ENCODE peak calls at places on chromosomes 4 and X, in six cellular contexts. Q is left cardiac atrium; I is stimulated activated naive CD8-positive, alpha-beta T cell treated with anti-CD3 and anti-CD28 coated beads, Interleukin-15, amount 100 ng/mL, for 72 hours; J is osteocyte; L is activated CD8-positive, alpha-beta memory T cell treated with anti-CD3 and anti-CD28 coated beads for 24 hours; K is aorta. D is an unnamed sample.

GRCh38 chr4:184450743-184451142 is 23.6 kb downstream of the IRF2 start:
- DNase-seq in L (no peak), I (no peak), J (no peak), K (no peak), Q (no peak), D (no peak)

GRCh38 chr4:4420421-4420820 is 33.5 kb downstream of the NSG1 start:
- DNase-seq in L (peak; percentile 46), I (no peak), J (peak; percentile 74), Q (no peak), K (no peak), D (no peak)

GRCh38 chrX:13898084-13898483 is 81.2 kb upstream of the GPM6B start:
- DNase-seq in J (no peak), Q (peak; percentile 32), L (no peak), I (no peak), K (no peak), D (peak; percentile 26)

GRCh38 chr4:1253831-1254230 is 4.9 kb upstream of the CTBP1 start:
- DNase-seq in I (no peak), J (no peak), L (peak; percentile 61), Q (no peak), K (no peak), D (no peak)

GRCh38 chrX:17046478-17047097 is 100.1 kb downstream of the REPS2 start:
- DNase-seq in Q (peak; percentile 47), I (peak; percentile 15), K (peak; percentile 52), J (no peak), L (peak; percentile 58), D (peak; percentile 46)

GRCh38 chr4:26959654-26960047 is 99.0 kb downstream of the STIM2 start:
- DNase-seq in L (no peak), K (no peak), Q (no peak), I (no peak), J (no peak), D (no peak)

GRCh38 chrX:56248492-56248891 is 16.3 kb downstream of the KLF8 start:
- DNase-seq in J (no peak), K (peak; percentile 47), I (peak; percentile 33), L (peak; percentile 71), Q (peak; percentile 34), D (peak; percentile 46)

GRCh38 chr4:15691346-15692140 is 9.9 kb downstream of the FAM200B start:
- DNase-seq in K (no peak), L (no peak), J (no peak), I (no peak), Q (no peak), D (no peak)

GRCh38 chrX:154135458-154136229 is 8.4 kb upstream of the OPN1LW start:
- DNase-seq in J (no peak), Q (no peak), K (no peak), I (no peak), L (no peak), D (no peak)

GRCh38 chr4:58301384-58301783 is 1191.2 kb upstream of the IGFBP7 start:
- DNase-seq in Q (no peak), K (no peak), J (no peak), L (no peak), I (no peak), D (no peak)

GRCh38 chr4:155900402-155900801 is 3.1 kb upstream of the TDO2 start:
- DNase-seq in I (no peak), K (no peak), L (no peak), J (no peak), Q (no peak), D (no peak)

GRCh38 chrX:15882704-15883539 is 28.3 kb upstream of the AP1S2 start:
- DNase-seq in J (no peak), L (no peak), K (no peak), Q (no peak), I (no peak), D (no peak)

GRCh38 chr4:138263438-138263837 is 21.3 kb upstream of the SLC7A11 start:
- DNase-seq in J (no peak), Q (no peak), K (no peak), L (no peak), I (no peak), D (no peak)

GRCh38 chr4:24477919-24478318 is 106.4 kb downstream of the DHX15 start:
- DNase-seq in Q (peak; percentile 39), I (no peak), J (no peak), L (no peak), K (no peak), D (peak; percentile 27)

GRCh38 chrX:30170900-30171299 is 44.5 kb upstream of the MAGEB2 start:
- DNase-seq in K (no peak), J (no peak), I (no peak), Q (no peak), L (no peak), D (no peak)

GRCh38 chr4:111323916-111324315 is 701.0 kb upstream of the PITX2 start:
- DNase-seq in Q (no peak), J (no peak), L (no peak), K (no peak), I (no peak), D (no peak)

GRCh38 chrX:2831471-2832228 is 2.9 kb downstream of the GYG2 start:
- DNase-seq in L (no peak), J (peak; percentile 70), I (no peak), K (no peak), Q (no peak), D (no peak)

GRCh38 chr4:94559351-94559806 is 107.6 kb downstream of the PDLIM5 start:
- DNase-seq in I (no peak), J (no peak), Q (no peak), K (no peak), L (no peak), D (no peak)

GRCh38 chr4:79050521-79050880 is 111.3 kb upstream of the PAQR3 start:
- DNase-seq in J (no peak), L (no peak), K (no peak), I (no peak), Q (no peak), D (no peak)

GRCh38 chr4:73964862-73965611 is 16.8 kb downstream of the PF4 start:
- DNase-seq in Q (no peak), L (no peak), I (no peak), J (no peak), K (no peak), D (no peak)

GRCh38 chr4:147674073-147674472 is 9.9 kb downstream of the PRMT9 start:
- DNase-seq in L (no peak), I (no peak), J (no peak), K (no peak), Q (no peak), D (no peak)

GRCh38 chr4:17781072-17781830 is at the start of gene FAM184B:
- DNase-seq in I (peak; percentile 4), Q (no peak), K (peak; percentile 45), J (no peak), L (peak; percentile 60), D (no peak)

GRCh38 chr4:23023121-23023520 is 330.4 kb downstream of the GBA3 start:
- DNase-seq in I (no peak), L (no peak), Q (no peak), J (no peak), K (no peak), D (no peak)

GRCh38 chr4:46329118-46329976 is 60.6 kb downstream of the GABRA2 start:
- DNase-seq in Q (no peak), I (no peak), K (no peak), L (no peak), J (no peak), D (no peak)

GRCh38 chr4:173415885-173416658 is 17.2 kb upstream of the SCRG1 start:
- DNase-seq in J (no peak), I (no peak), Q (peak; percentile 59), K (peak; percentile 79), L (no peak), D (peak; percentile 31)

GRCh38 chr4:177339794-177340374 is 30.2 kb downstream of the NEIL3 start:
- DNase-seq in L (no peak), I (no peak), K (no peak), J (no peak), Q (no peak), D (no peak)

GRCh38 chrX:50180073-50180940 is 20.5 kb downstream of the AKAP4 start:
- DNase-seq in K (no peak), L (no peak), Q (no peak), J (no peak), I (no peak), D (no peak)

GRCh38 chr4:52957220-52957686 is 95.1 kb downstream of the RASL11B start:
- DNase-seq in J (no peak), Q (no peak), K (no peak), I (no peak), L (no peak), D (peak; percentile 31)

GRCh38 chr4:98092833-98093439 is 50.3 kb downstream of the STPG2 start:
- DNase-seq in I (no peak), K (no peak), Q (no peak), J (no peak), L (no peak), D (no peak)

GRCh38 chr4:77036206-77036605 is 39.6 kb downstream of the CCNI start:
- DNase-seq in J (no peak), Q (no peak), K (no peak), I (no peak), L (no peak), D (no peak)

GRCh38 chrX:48958635-48959094 is 1.3 kb upstream of the OTUD5 start:
- DNase-seq in L (peak; percentile 66), J (no peak), Q (peak; percentile 48), K (peak; percentile 75), I (no peak), D (peak; percentile 51)

GRCh38 chrX:147838465-147839131 is 73.1 kb upstream of the FMR1 start:
- DNase-seq in Q (no peak), J (no peak), I (no peak), L (no peak), K (no peak), D (no peak)

GRCh38 chr4:111798840-111799239 is 346.4 kb upstream of the FAM241A start:
- DNase-seq in Q (no peak), J (no peak), K (no peak), I (no peak), L (no peak), D (no peak)

GRCh38 chr4:156098846-156099245 is 145.2 kb upstream of the CTSO start:
- DNase-seq in L (no peak), I (no peak), J (no peak), Q (no peak), K (no peak), D (no peak)

GRCh38 chrX:132745593-132745992 is 212.8 kb downstream of the HS6ST2 start:
- DNase-seq in Q (no peak), L (no peak), K (no peak), I (no peak), J (no peak), D (no peak)

GRCh38 chrX:43969504-43970501 is 3.4 kb downstream of the NDP start:
- DNase-seq in I (no peak), J (no peak), L (no peak), K (no peak), Q (no peak), D (peak; percentile 39)

GRCh38 chr4:97923096-97923495 is 220.2 kb downstream of the STPG2 start:
- DNase-seq in J (no peak), I (no peak), Q (no peak), L (no peak), K (no peak), D (no peak)

GRCh38 chr4:155705664-155706063 is 39.0 kb downstream of the GUCY1A1 start:
- DNase-seq in J (no peak), K (no peak), Q (no peak), I (no peak), L (no peak), D (no peak)

D was measured in uterus.